ENCODE peak calls at places on chromosome 2, in nine cellular contexts. J, E, G, L, P, I, Z, N and Y are unnamed samples.

GRCh38 chr2:17754773-17755425 is 961 bp downstream of the GEN1 start:
- DNase-seq in N (peak), P (no peak), L (no peak), E (no peak), G (no peak), I (no peak), J (peak), Z (no peak), Y (no peak)

GRCh38 chr2:69797836-69798465 is 31.5 kb upstream of the GMCL1 start:
- DNase-seq in E (no peak), J (peak), L (no peak), P (no peak), I (no peak), Z (no peak), G (peak), N (no peak), Y (no peak)

GRCh38 chr2:109063326-109063670 is 65.7 kb upstream of the SH3RF3 start:
- DNase-seq in Z (no peak), N (no peak), I (no peak), J (peak), L (no peak), P (no peak), E (no peak), G (peak), Y (no peak)

GRCh38 chr2:142794850-142795249 is 82.6 kb upstream of the KYNU start:
- DNase-seq in L (no peak), I (no peak), J (no peak), E (no peak), N (no peak), Z (no peak), G (no peak), P (no peak), Y (no peak)

GRCh38 chr2:84782717-84783442 is 98.0 kb downstream of the TRABD2A start:
- DNase-seq in Z (no peak), I (no peak), P (peak), J (no peak), G (no peak), E (no peak), L (no peak), N (no peak), Y (no peak)

GRCh38 chr2:45675130-45675812 is 23.8 kb downstream of the PRKCE start:
- DNase-seq in G (no peak), E (peak), N (no peak), P (peak), L (peak), I (no peak), Z (no peak), J (no peak), Y (peak)

GRCh38 chr2:164186596-164186995 is 434.7 kb downstream of the GRB14 start:
- DNase-seq in Z (no peak), I (no peak), P (no peak), L (no peak), G (no peak), N (no peak), J (no peak), E (no peak), Y (no peak)

GRCh38 chr2:128381001-128381938 is 62.6 kb upstream of the HS6ST1 start:
- DNase-seq in Z (no peak), I (no peak), E (peak), N (no peak), L (no peak), J (peak), P (no peak), G (no peak), Y (no peak)

GRCh38 chr2:48114256-48114655 is 208.0 kb upstream of the FBXO11 start:
- DNase-seq in E (peak), P (peak), N (peak), I (no peak), Z (no peak), J (peak), G (no peak), L (no peak), Y (no peak)

GRCh38 chr2:188345439-188345838 is 53.8 kb downstream of the GULP1 start:
- DNase-seq in L (no peak), J (peak), E (no peak), Z (no peak), N (no peak), I (no peak), P (no peak), G (no peak), Y (no peak)

GRCh38 chr2:56376699-56377665 is 193.2 kb downstream of the CCDC85A start:
- DNase-seq in J (no peak), L (no peak), N (no peak), Z (no peak), I (no peak), E (no peak), G (no peak), P (no peak), Y (no peak)

GRCh38 chr2:241815477-241816430 is 6.8 kb downstream of the NEU4 start:
- DNase-seq in I (peak), E (no peak), L (no peak), N (no peak), P (peak), G (no peak), J (no peak), Z (no peak), Y (no peak)

GRCh38 chr2:225140761-225141160 is 98.5 kb upstream of the DOCK10 start:
- DNase-seq in L (no peak), I (no peak), N (no peak), E (no peak), G (no peak), J (no peak), Z (no peak), P (no peak), Y (no peak)

GRCh38 chr2:146818122-146818521 is 1026.7 kb upstream of the ACVR2A start:
- DNase-seq in N (no peak), L (no peak), P (no peak), E (no peak), G (no peak), J (peak), I (no peak), Z (no peak), Y (no peak)

GRCh38 chr2:85549826-85550225 is 10.9 kb downstream of the MAT2A start:
- DNase-seq in I (no peak), Z (peak), G (no peak), E (no peak), J (peak), L (no peak), P (no peak), N (no peak), Y (no peak)

GRCh38 chr2:215652432-215652831 is 216.6 kb upstream of the FN1 start:
- DNase-seq in N (no peak), P (no peak), L (no peak), Z (peak), G (no peak), I (no peak), J (no peak), E (no peak), Y (no peak)

GRCh38 chr2:179746982-179747381 is 114.4 kb downstream of the ZNF385B start:
- DNase-seq in Z (no peak), E (no peak), J (no peak), I (no peak), L (no peak), P (no peak), N (no peak), G (no peak), Y (no peak)

GRCh38 chr2:28755411-28755810 is 3.8 kb downstream of the PPP1CB start:
- DNase-seq in L (no peak), Z (no peak), E (no peak), N (no peak), J (peak), G (no peak), I (no peak), P (no peak), Y (no peak)

GRCh38 chr2:98601532-98602132 is 6.7 kb downstream of the COA5 start:
- DNase-seq in Z (no peak), N (peak), J (peak), E (peak), I (no peak), L (no peak), P (peak), G (no peak), Y (no peak)

DNA sequence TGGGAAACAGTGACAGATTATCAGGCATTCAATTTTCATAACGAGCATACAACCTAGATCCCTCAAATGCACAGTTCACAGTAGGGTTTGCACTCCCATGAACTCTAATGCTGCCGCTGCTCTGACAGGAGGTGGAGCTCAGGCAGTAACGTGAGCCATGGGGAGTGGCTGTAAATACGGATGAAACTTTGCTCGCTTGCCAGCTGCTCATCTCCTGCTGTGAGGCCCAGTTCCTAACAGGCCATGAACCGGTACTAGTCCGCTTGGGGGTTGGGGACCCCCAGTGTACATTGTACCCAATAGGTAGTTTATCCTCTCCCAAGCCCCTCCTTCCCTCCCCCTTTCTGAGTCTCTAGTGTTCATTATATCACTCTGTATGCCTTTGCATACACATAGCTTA is 94.6 kb downstream of the PTH2R start:
- DNase-seq in J (peak), E (no peak), Z (no peak), I (no peak), G (no peak), N (no peak), P (peak), L (no peak), Y (no peak)
- H3K4me3 ChIP-seq in J (no peak), E (no peak), Z (no peak), I (no peak), G (no peak), N (no peak), P (no peak), L (no peak), Y (no peak)

GRCh38 chr2:68357608-68358337 is 7.3 kb upstream of the PLEK start:
- DNase-seq in J (peak), P (peak), G (no peak), E (peak), I (no peak), Z (peak), N (peak), L (peak), Y (peak)
- H3K4me3 ChIP-seq in J (no peak), P (no peak), G (no peak), E (no peak), I (no peak), Z (no peak), N (no peak), L (no peak), Y (no peak)

DNA sequence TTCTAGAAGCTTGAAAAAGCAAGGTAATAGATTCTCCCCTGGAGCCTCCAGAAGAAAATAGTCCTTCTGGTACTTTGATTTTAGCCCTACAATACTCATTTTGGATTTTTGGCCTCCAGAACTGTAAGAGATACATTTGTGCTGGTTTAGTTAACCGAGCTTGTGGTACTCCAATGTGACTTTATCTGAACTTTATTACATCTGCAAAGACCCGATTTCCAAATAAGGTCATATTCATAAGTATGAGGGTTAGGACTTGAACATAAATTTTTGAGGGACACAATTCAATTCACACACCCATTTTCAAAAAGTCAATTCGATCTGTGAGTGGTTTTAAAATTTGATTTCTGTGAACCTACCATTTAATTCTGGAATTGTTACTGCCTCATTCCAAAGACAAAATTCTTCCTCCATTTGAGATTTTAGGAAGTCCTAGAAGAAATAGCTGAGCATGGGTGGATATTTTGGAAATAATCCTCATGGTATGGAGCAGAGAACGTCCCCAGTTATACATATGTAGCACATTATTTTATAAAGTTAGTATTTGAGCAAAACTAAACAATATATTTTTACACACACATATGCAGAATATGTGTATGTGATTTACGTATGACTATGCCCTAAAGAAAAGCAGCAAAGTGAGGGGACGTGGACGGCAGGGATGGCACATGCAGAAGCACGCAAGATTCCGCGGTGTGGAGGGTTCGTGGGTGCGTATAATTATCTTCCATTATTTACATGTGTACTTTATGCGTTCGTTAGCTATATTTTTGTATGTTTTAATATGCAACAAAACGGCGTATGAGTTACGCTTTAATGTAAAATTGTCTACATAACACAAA is 905 bp upstream of the NUP35 start:
- DNase-seq in P (peak), L (no peak), Z (no peak), G (no peak), N (no peak), J (no peak), E (peak), I (no peak), Y (no peak)
- H3K4me3 ChIP-seq in P (peak), L (peak), Z (peak), G (peak), N (peak), J (peak), E (peak), I (peak), Y (peak)

DNA sequence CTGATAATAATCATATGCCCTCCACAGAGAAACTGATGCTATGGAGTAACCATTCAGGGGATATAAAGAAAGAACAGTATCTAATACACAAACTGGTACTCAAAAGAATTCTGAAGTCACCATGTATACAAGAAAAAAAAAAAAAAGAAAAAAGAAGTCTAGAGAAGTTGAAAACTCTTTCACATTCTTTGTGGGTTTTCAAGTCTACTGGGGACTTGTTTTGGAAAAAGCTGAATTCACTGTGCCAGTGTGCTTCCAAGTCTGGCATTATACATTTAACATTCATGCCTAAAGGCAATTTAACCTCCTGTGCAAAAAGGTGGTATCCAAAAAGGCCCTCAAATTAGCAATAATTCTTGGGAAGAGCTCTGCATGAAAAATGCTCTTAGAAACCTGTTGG is 94.8 kb upstream of the ITGB6 start:
- DNase-seq in P (no peak), L (no peak), J (no peak), G (no peak), E (no peak), N (no peak), Z (no peak), I (no peak), Y (no peak)
- H3K4me3 ChIP-seq in P (no peak), L (no peak), J (no peak), G (no peak), E (no peak), N (no peak), Z (no peak), I (no peak), Y (no peak)

GRCh38 chr2:107132141-107132540 is 246.2 kb upstream of the ST6GAL2 start:
- DNase-seq in L (no peak), I (no peak), G (no peak), J (no peak), Z (no peak), P (no peak), E (no peak), N (no peak), Y (no peak)
- H3K4me3 ChIP-seq in L (no peak), I (no peak), G (no peak), J (no peak), Z (no peak), P (no peak), E (no peak), N (no peak), Y (no peak)

DNA sequence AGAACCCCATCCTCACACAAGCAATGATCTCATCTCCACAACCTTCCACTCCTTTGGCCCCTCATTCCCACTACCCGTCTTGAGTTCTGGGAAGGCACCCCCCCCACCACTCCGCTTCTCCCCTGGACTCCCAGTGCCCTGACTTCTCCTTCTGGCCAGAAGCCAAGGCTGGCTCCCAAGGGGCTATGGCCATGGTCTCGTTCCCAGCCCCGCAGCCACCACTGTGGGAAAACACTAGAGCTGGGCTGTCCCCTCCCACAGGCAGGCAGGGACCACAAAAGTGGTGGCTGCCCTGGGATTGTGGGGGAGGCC is 1.5 kb upstream of the ANKRD39 start:
- DNase-seq in E (no peak), N (no peak), Z (no peak), I (peak), G (no peak), P (no peak), J (no peak), L (peak), Y (no peak)
- H3K4me3 ChIP-seq in E (no peak), N (no peak), Z (no peak), I (no peak), G (no peak), P (no peak), J (no peak), L (peak), Y (no peak)

GRCh38 chr2:72149556-72150156 is 2.0 kb upstream of the CYP26B1 start:
- DNase-seq in G (peak), Z (no peak), I (peak), N (no peak), E (peak), L (peak), P (peak), J (no peak), Y (no peak)

GRCh38 chr2:72150961-72151356 is 3.3 kb upstream of the CYP26B1 start:
- DNase-seq in N (no peak), I (peak), J (no peak), L (peak), G (peak), P (no peak), E (peak), Z (no peak), Y (no peak)

GRCh38 chr2:72148975-72149555 is 1.4 kb upstream of the CYP26B1 start:
- DNase-seq in L (peak), E (peak), I (peak), P (peak), Z (no peak), N (peak), J (peak), G (peak), Y (no peak)

GRCh38 chr2:72148391-72148974 is 821 bp upstream of the CYP26B1 start:
- DNase-seq in Z (no peak), J (no peak), P (no peak), N (peak), I (no peak), L (peak), G (peak), E (peak), Y (no peak)

DNA sequence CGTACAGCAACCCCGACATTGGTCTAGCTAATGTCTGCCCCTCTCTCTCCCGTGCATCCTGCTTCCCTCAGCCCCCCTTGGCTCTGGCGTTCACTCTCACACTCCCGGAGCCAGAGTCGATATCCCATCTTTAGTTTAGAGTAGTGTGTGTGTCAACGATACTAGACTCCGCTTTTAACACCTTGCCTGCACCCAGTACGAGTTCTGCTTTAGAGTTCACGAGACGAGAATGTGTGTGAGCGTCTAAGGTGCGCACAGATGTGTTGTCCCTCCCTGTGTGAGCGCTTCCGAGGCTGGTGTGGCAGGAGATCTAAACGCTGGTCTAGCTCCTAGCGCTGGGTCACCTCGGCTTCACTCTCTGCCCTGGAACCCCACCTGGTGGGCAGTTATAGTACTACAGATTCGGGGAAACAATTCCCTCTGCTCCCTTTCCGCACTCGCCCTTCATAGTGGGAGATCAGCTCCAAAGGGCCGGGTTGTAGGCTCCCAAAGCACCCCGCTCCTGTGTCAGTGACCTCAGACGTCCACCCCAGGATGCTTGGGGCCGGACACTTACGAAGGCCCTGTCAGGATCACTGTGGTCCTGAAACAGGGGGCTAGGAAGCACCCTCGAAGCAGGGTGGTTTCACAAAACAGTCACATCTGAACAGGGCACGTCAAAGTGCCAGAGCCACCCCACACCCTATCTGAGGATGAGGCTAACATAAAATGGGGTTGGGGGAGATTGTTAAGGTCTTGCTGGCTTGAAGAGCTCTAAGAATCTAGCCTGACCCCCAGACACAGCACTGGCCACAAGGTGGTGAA is 2.7 kb upstream of the CYP26B1 start:
- DNase-seq in I (peak), Z (peak), N (peak), P (peak), L (peak), E (peak), G (peak), J (peak), Y (peak)
- H3K4me3 ChIP-seq in I (no peak), Z (peak), N (peak), P (no peak), L (peak), E (no peak), G (no peak), J (peak), Y (no peak)

GRCh38 chr2:42170619-42171395 is 1.7 kb downstream of the EML4 start:
- DNase-seq in I (no peak), Z (no peak), N (no peak), G (no peak), J (peak), L (no peak), P (no peak), E (no peak), Y (no peak)

GRCh38 chr2:42169100-42169868 is at the start of gene EML4:
- DNase-seq in G (peak), N (peak), E (peak), Z (no peak), P (peak), I (peak), L (peak), J (peak), Y (peak)

GRCh38 chr2:42169869-42170465 is 814 bp downstream of the EML4 start:
- DNase-seq in N (no peak), P (peak), E (no peak), L (no peak), I (no peak), Z (no peak), G (no peak), J (peak), Y (no peak)

GRCh38 chr2:42167458-42167857 is 1.7 kb upstream of the EML4 start:
- DNase-seq in E (no peak), P (no peak), I (no peak), L (no peak), J (no peak), N (no peak), Z (no peak), G (no peak), Y (no peak)

DNA sequence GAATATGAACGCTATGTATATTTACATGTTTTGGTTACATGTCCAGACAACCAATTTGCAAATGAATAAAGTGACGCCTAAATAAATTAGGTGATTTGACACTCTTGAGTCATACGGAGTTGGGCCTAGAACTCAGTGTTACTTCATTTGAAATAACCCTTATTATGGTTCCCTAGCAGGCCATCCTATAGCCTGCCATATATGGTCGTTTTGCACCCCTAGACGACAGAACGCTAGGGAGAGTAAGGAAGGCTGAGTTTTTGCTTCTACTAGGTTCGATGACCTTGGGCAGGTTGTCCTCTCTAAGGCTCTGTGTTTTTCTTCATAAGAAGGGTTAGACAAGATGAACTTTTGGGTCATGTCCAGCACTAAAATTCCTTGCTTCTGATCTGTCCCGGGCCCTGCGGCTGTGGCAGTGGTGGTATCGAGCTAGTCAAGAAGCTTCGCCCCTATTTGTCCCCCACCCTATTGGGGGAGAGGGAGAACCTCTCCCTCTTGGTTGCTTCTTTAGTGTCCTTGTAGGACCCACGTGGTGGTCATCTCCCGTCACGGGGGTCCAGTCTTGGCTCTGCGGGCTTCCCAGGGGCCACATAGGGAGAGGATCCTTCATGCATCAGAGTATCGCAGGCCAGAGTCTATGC is 574 bp upstream of the EML4 start:
- DNase-seq in P (no peak), G (no peak), N (no peak), E (peak), I (no peak), Z (no peak), L (no peak), J (no peak), Y (no peak)
- H3K4me3 ChIP-seq in P (no peak), G (peak), N (peak), E (no peak), I (no peak), Z (peak), L (peak), J (peak), Y (no peak)